ENCODE peak calls at places on chromosomes 13 and 19, in six cellular contexts. J is endodermal cell; Z is upper lobe of right lung; Q is body of pancreas; L is CD4-positive, alpha-beta T cell; Y is RWPE2. O is an unnamed sample.

GRCh38 chr19:55694241-55694655 is 19.2 kb downstream of the EPN1 start:
- DNase-seq in Z (no peak), L (no peak), J (no peak), Q (no peak), Y (no peak), O (no peak)

GRCh38 chr13:111132948-111133347 is 17.8 kb downstream of the ARHGEF7 start:
- DNase-seq in J (no peak), Y (no peak), Q (no peak), Z (no peak), L (no peak), O (no peak)

GRCh38 chr13:20526664-20527063 is 1.0 kb upstream of the CRYL1 start:
- DNase-seq in Q (no peak), Y (no peak), L (no peak), Z (no peak), J (no peak), O (no peak)

GRCh38 chr13:108919036-108919907 is 289.9 kb downstream of the MYO16 start:
- DNase-seq in Z (no peak), L (no peak), J (no peak), Q (no peak), Y (no peak), O (no peak)

GRCh38 chr13:30338331-30338851 is 31.0 kb upstream of the KATNAL1 start:
- DNase-seq in Y (no peak), Q (no peak), L (no peak), Z (no peak), J (no peak), O (peak; percentile 81)

GRCh38 chr13:95896302-95896701 is 156.9 kb downstream of the UGGT2 start:
- DNase-seq in Z (no peak), L (no peak), J (no peak), Y (no peak), Q (no peak), O (no peak)

GRCh38 chr13:76397413-76397812 is 488.8 kb downstream of the KCTD12 start:
- DNase-seq in L (no peak), Y (no peak), J (no peak), Q (no peak), Z (no peak), O (no peak)

GRCh38 chr13:95784161-95784880 is 107.4 kb downstream of the DNAJC3 start:
- DNase-seq in Z (no peak), J (no peak), L (no peak), Q (no peak), Y (no peak), O (no peak)

GRCh38 chr19:4988770-4989251 is 19.9 kb downstream of the KDM4B start:
- DNase-seq in Q (peak; percentile 37), Z (no peak), Y (no peak), L (no peak), J (peak; percentile 78), O (no peak)

GRCh38 chr13:97030705-97031452 is 36.6 kb upstream of the OXGR1 start:
- DNase-seq in Z (no peak), Q (no peak), J (no peak), Y (no peak), L (no peak), O (no peak)

GRCh38 chr19:5627395-5627904 is 4.6 kb downstream of the SAFB start:
- DNase-seq in Y (no peak), Q (peak; percentile 79), Z (peak; percentile 82), L (no peak), J (peak; percentile 55), O (peak; percentile 93)

GRCh38 chr19:58362272-58362994 is at the start of gene ZNF497:
- DNase-seq in Z (peak; percentile 99), L (peak; percentile 98), Q (peak; percentile 98), J (peak; percentile 99), Y (peak; percentile 92), O (peak; percentile 98)

GRCh38 chr19:32901504-32902161 is 32.1 kb upstream of the SLC7A9 start:
- DNase-seq in Z (no peak), Y (no peak), L (no peak), Q (no peak), J (no peak), O (no peak)

GRCh38 chr19:46115396-46116109 is 8.9 kb downstream of the IGFL3 start:
- DNase-seq in Y (no peak), Q (peak; percentile 14), Z (no peak), L (no peak), J (no peak), O (peak; percentile 57)

GRCh38 chr13:23378009-23378632 is 55.4 kb downstream of the SACS start:
- DNase-seq in Z (no peak), L (peak; percentile 16), Y (peak; percentile 74), J (no peak), Q (peak; percentile 13), O (no peak)

GRCh38 chr13:79642596-79642995 is 161.6 kb downstream of the NDFIP2 start:
- DNase-seq in Z (no peak), J (no peak), Y (no peak), L (no peak), Q (no peak), O (no peak)

GRCh38 chr13:40352385-40352778 is 314.1 kb downstream of the FOXO1 start:
- DNase-seq in L (no peak), Z (no peak), J (no peak), Q (peak; percentile 60), Y (no peak), O (peak; percentile 93)

GRCh38 chr13:113005076-113005865 is 36.3 kb downstream of the MCF2L start:
- DNase-seq in Q (no peak), J (no peak), Y (no peak), Z (no peak), L (no peak), O (no peak)

GRCh38 chr13:47454986-47455385 is 546.1 kb downstream of the SUCLA2 start:
- DNase-seq in Y (no peak), J (no peak), Z (no peak), L (no peak), Q (no peak), O (no peak)

GRCh38 chr19:10718205-10719196 is 622 bp downstream of the DNM2 start:
- DNase-seq in Y (no peak), J (peak; percentile 77), Q (peak; percentile 47), L (peak; percentile 51), Z (peak; percentile 82), O (no peak)

GRCh38 chr19:49718991-49719390 is 28.1 kb downstream of the CPT1C start:
- DNase-seq in Y (no peak), L (no peak), Q (no peak), J (no peak), Z (no peak), O (no peak)

GRCh38 chr19:7981661-7982060 is 23.8 kb downstream of the ELAVL1 start:
- DNase-seq in Q (no peak), J (no peak), Y (no peak), L (no peak), Z (no peak), O (no peak)

GRCh38 chr19:7983286-7983950 is 22.0 kb downstream of the ELAVL1 start:
- DNase-seq in L (no peak), Y (no peak), Z (no peak), Q (no peak), J (no peak), O (no peak)

GRCh38 chr19:7981199-7981598 is 24.2 kb downstream of the ELAVL1 start:
- DNase-seq in J (no peak), Z (no peak), L (no peak), Y (no peak), Q (no peak), O (no peak)

GRCh38 chr19:7982651-7983099 is 22.8 kb downstream of the ELAVL1 start:
- DNase-seq in Z (no peak), J (no peak), L (no peak), Y (no peak), Q (no peak), O (no peak)

GRCh38 chr19:7982103-7982502 is 23.3 kb downstream of the ELAVL1 start:
- DNase-seq in Z (no peak), L (no peak), Y (no peak), J (no peak), Q (no peak), O (no peak)
- H3K27ac ChIP-seq in Z (peak overlapping the region; percentile 63), L (no peak overlapping the region), Y (no peak overlapping the region), J (no peak overlapping the region), Q (no peak overlapping the region), O (no peak overlapping the region)

GRCh38 chr13:33180009-33180804 is 105.3 kb downstream of the STARD13 start:
- DNase-seq in L (no peak), Z (no peak), J (no peak), Q (no peak), Y (no peak), O (no peak)

GRCh38 chr13:33176526-33176925 is 109.0 kb downstream of the STARD13 start:
- DNase-seq in Y (no peak), Q (no peak), J (no peak), Z (no peak), L (no peak), O (no peak)

GRCh38 chr13:33175991-33176390 is 109.6 kb downstream of the STARD13 start:
- DNase-seq in Q (no peak), Z (no peak), Y (no peak), L (no peak), J (no peak), O (no peak)

GRCh38 chr13:33179463-33179862 is 106.1 kb downstream of the STARD13 start:
- DNase-seq in Q (no peak), J (peak; percentile 51), L (no peak), Y (no peak), Z (no peak), O (no peak)

GRCh38 chr13:33178197-33178699 is 107.3 kb downstream of the STARD13 start:
- DNase-seq in L (no peak), Z (no peak), Q (no peak), J (no peak), Y (no peak), O (no peak)
- H3K27ac ChIP-seq in L (no peak overlapping the region), Z (no peak overlapping the region), Q (no peak overlapping the region), J (no peak overlapping the region), Y (no peak overlapping the region), O (no peak overlapping the region)

DNA sequence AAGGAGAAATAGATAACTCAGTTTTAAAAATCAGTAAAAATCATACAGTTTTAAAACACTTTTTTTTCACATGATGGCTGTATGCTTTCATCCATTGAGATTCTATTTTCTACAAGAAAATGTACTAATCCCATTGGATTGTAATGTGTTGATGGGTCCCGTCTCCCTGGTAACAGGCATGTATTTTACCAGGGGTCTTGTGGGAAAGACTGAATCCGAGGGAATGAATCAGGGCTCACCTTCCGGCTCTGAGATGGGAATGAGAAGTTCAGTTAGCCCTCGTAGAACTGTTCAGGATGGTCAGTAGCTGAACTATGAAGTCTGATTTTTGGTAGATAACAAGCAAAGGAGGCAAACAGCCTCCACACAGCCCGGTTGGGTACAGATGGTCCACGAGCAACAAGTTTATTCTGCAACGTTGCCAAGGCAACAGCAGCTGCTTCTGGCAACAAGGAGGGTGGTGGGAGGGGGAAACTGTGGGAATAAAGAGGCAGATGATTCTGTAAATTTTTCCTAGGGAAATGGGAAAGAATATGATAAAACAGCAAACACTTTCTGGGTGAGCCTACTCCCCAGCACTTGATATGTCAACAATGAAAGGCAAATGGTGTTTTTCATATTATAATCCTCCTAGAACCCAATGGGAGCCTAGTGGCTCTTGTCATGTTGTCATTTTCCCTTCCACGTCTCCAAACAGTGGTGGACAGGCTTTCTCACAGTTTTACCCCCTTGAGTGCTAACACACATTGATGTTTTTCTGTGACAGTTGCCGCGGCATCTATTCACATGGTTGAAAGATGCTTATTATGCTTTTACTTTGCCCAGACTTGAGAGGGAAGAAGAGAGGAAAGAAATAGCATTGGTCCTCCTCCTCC is 12.4 kb upstream of the SIAH3 start:
- DNase-seq in L (no peak), J (no peak), Z (no peak), Q (no peak), Y (no peak), O (peak; percentile 34)
- H3K27ac ChIP-seq in L (no peak overlapping the region), J (no peak overlapping the region), Z (no peak overlapping the region), Q (no peak overlapping the region), Y (no peak overlapping the region), O (no peak overlapping the region)

DNA sequence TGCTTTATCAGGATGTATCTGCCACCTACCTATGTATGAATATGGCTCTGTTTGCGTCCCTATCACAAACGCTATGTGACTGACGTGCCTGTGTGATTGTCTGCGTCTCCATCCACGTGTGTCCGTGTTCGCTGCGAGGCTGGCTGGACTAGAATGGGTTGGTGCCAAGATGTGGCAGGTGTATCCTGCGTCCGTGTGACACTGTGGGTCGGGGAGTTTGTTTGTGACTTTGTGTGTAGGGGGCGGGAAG is 6.7 kb upstream of the HOOK2 start:
- DNase-seq in Z (no peak), J (peak; percentile 52), Q (no peak), Y (no peak), L (no peak), O (no peak)
- H3K27ac ChIP-seq in Z (peak overlapping the region; percentile 100), J (no peak overlapping the region), Q (peak overlapping the region; percentile 78), Y (peak overlapping the region; percentile 99), L (peak overlapping the region; percentile 86), O (peak overlapping the region; percentile 99)